ENCODE peak calls at places on chromosomes 5 and 9, in seven cellular contexts. N, E, B, U, S, Z and P are unnamed samples.

GRCh38 chr9:127318651-127319167 is 54.1 kb downstream of the GARNL3 start:
- DNase-seq in N (no peak), E (peak; percentile 82), B (no peak), U (no peak), S (no peak), Z (no peak), P (no peak)

GRCh38 chr5:32760091-32760509 is 49.0 kb downstream of the NPR3 start:
- DNase-seq in N (no peak), E (peak; percentile 94), B (no peak), U (no peak), S (no peak), Z (peak; percentile 20), P (no peak)

GRCh38 chr9:89418882-89419641 is 78.9 kb downstream of the SEMA4D start:
- DNase-seq in N (peak; percentile 69), E (no peak), B (peak; percentile 61), U (no peak), S (no peak), Z (no peak), P (no peak)

GRCh38 chr5:143217065-143217803 is 186.3 kb downstream of the NR3C1 start:
- DNase-seq in N (no peak), E (peak; percentile 51), B (no peak), U (no peak), S (no peak), Z (peak; percentile 36), P (no peak)

GRCh38 chr9:128792978-128793686 is 6.1 kb downstream of the TBC1D13 start:
- DNase-seq in N (no peak), E (no peak), B (no peak), U (no peak), S (no peak), Z (no peak), P (no peak)

GRCh38 chr5:168747987-168748777 is 169.0 kb upstream of the PANK3 start:
- DNase-seq in N (peak; percentile 75), E (no peak), B (peak; percentile 25), U (peak; percentile 1), S (no peak), Z (peak; percentile 30), P (peak; percentile 66)

GRCh38 chr9:108934323-108934885 is at the start of gene ABITRAM:
- DNase-seq in N (peak; percentile 93), E (peak; percentile 76), B (peak; percentile 55), U (peak; percentile 83), S (peak; percentile 85), Z (peak; percentile 97), P (peak; percentile 84)

GRCh38 chr9:135951889-135952663 is 9.1 kb downstream of the UBAC1 start:
- DNase-seq in N (no peak), E (no peak), B (no peak), U (no peak), S (peak; percentile 93), Z (peak; percentile 98), P (no peak)